ENCODE peak calls at places on chromosomes 7 and 10, in eight cellular contexts. C is cardiac muscle cell; Y is brain microvascular endothelial cell; F is heart right ventricle; G is CD8-positive, alpha-beta T cell; T is GM23338; S is Peyer's patch; H is SK-N-SH. O is an unnamed sample.

GRCh38 chr10:67612577-67613537 is 83.1 kb downstream of the CTNNA3 start:
- DNase-seq in C (peak; percentile 45), Y (peak; percentile 72), F (no peak), G (peak; percentile 37), T (no peak), S (no peak), H (no peak), O (peak; percentile 77)

GRCh38 chr10:132202070-132202970 is 15.6 kb downstream of the DPYSL4 start:
- DNase-seq in C (no peak), Y (no peak), F (peak; percentile 14), G (no peak), T (no peak), S (no peak), H (no peak), O (peak; percentile 81)

GRCh38 chr7:101554584-101555268 is 74.4 kb downstream of the MYL10 start:
- DNase-seq in C (no peak), Y (no peak), F (no peak), G (no peak), T (no peak), S (no peak), H (no peak), O (peak; percentile 48)

GRCh38 chr7:1576521-1577253 is 6.9 kb upstream of the PSMG3 start:
- DNase-seq in C (no peak), Y (no peak), F (no peak), G (no peak), T (peak; percentile 96), S (no peak), H (no peak), O (no peak)

GRCh38 chr7:158975526-158976467 is 119.4 kb downstream of the DYNC2I1 start:
- DNase-seq in C (no peak), Y (no peak), F (no peak), G (peak; percentile 37), T (no peak), S (peak; percentile 48), H (no peak), O (peak; percentile 81)

GRCh38 chr10:79374312-79375191 is 27.3 kb downstream of the PPIF start:
- DNase-seq in C (peak; percentile 78), Y (peak; percentile 66), F (peak; percentile 82), G (peak; percentile 80), T (peak; percentile 86), S (peak; percentile 83), H (peak; percentile 84), O (peak; percentile 93)

GRCh38 chr7:35356495-35356894 is 102.6 kb upstream of the TBX20 start:
- DNase-seq in C (no peak), Y (no peak), F (peak; percentile 51), G (no peak), T (no peak), S (no peak), H (no peak), O (no peak)

GRCh38 chr7:116426428-116427156 is 72.9 kb upstream of the CAV2 start:
- DNase-seq in C (peak; percentile 83), Y (peak; percentile 81), F (no peak), G (no peak), T (no peak), S (no peak), H (no peak), O (peak; percentile 44)

GRCh38 chr10:49395741-49396665 is at the start of gene DRGX:
- DNase-seq in C (no peak), Y (no peak), F (no peak), G (no peak), T (peak; percentile 46), S (no peak), H (peak; percentile 80), O (no peak)

GRCh38 chr7:33807779-33808482 is 97.4 kb upstream of the BMPER start:
- DNase-seq in C (peak; percentile 68), Y (peak; percentile 89), F (peak; percentile 18), G (no peak), T (peak; percentile 81), S (no peak), H (peak; percentile 48), O (peak; percentile 86)

GRCh38 chr7:23213755-23214154 is 31.9 kb downstream of the NUP42 start:
- DNase-seq in C (no peak), Y (no peak), F (no peak), G (no peak), T (no peak), S (no peak), H (no peak), O (no peak)

GRCh38 chr7:2143981-2144595 is 88.7 kb downstream of the MAD1L1 start:
- DNase-seq in C (no peak), Y (no peak), F (no peak), G (no peak), T (no peak), S (no peak), H (peak; percentile 66), O (no peak)

DNA sequence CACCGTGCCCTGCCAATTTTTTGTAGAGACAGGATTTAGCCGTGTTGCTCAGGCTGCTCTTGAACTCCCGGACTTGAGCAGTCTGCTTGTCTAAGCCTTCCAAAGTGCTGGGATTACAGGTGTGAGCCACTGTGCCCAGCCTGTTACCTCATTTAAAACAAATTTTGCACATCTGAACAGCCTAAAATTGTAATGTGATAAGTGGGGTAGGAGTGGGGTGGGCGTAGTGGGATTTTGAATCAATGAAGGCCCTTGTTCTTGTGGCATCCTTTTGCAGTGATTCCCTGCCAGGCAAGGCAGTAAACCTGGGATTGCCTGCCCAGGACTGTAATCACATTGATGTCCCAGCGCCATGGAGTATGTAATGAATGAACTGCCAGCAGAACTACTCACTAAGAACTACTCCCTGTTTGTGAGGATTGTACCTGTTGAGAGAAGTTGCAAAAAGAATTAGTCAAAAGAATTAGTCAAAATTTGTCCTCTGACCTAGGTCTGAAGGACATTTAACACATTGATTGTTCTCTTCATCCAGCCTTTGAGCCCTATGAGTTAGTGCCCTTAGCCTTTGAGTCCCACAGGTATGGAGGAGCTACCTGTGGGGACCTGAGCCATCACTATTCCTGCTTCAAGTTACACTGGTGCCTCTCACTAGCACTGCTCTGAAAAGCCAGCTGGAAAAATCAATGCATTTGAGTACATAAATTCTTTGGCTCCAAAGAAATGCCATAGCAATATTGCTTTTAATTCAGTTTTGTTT is 5.3 kb downstream of the RPS24 start:
- DNase-seq in C (no peak), Y (no peak), F (no peak), G (no peak), T (peak; percentile 26), S (no peak), H (no peak), O (no peak)
- H3K36me3 ChIP-seq in C (peaks cover 57% of the 10 kb centered on the region), Y (peaks cover 79% of the 10 kb centered on the region), F (peaks cover 70% of the 10 kb centered on the region), G (peaks cover 61% of the 10 kb centered on the region), T (peaks cover 61% of the 10 kb centered on the region), S (no peaks in the 10 kb centered on the region), H (peaks cover 76% of the 10 kb centered on the region), O (peaks cover 77% of the 10 kb centered on the region)

DNA sequence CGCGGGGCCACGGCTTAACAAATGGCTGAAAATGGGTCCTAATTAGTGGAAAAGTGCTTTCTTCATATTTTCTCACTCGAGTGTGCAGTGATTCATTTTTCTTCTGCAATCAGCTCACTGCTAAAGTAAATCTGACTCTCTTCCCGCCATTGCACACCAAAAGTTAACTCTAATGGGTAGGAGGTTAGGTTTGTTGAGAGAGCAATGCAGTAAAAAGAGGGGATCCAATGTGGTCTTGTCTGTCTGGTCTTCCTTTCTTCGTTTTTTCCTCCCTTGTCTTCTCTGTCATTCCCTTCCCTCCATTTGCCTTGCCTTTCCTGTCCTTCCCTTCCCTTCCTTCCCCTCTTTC is 4.6 kb downstream of the IKZF1 start:
- DNase-seq in C (no peak), Y (no peak), F (no peak), G (no peak), T (no peak), S (no peak), H (no peak), O (no peak)
- TF ChIP-seq CTCF in C (no peak), Y (no peak), F (no peak), G (no peak), T (no peak), S (no peak), H (no peak), O (no peak)

GRCh38 chr10:78004215-78005026 is 24.9 kb downstream of the POLR3A start:
- DNase-seq in C (no peak), Y (no peak), F (no peak), G (no peak), T (no peak), S (no peak), H (no peak), O (no peak)

GRCh38 chr10:78000206-78000605 is 29.1 kb downstream of the POLR3A start:
- DNase-seq in C (no peak), Y (no peak), F (no peak), G (no peak), T (no peak), S (no peak), H (no peak), O (no peak)

GRCh38 chr10:78000956-78001472 is 28.3 kb downstream of the POLR3A start:
- DNase-seq in C (no peak), Y (no peak), F (no peak), G (no peak), T (no peak), S (no peak), H (no peak), O (no peak)

GRCh38 chr10:78007172-78007571 is 22.1 kb downstream of the POLR3A start:
- DNase-seq in C (no peak), Y (no peak), F (no peak), G (no peak), T (no peak), S (no peak), H (no peak), O (no peak)

DNA sequence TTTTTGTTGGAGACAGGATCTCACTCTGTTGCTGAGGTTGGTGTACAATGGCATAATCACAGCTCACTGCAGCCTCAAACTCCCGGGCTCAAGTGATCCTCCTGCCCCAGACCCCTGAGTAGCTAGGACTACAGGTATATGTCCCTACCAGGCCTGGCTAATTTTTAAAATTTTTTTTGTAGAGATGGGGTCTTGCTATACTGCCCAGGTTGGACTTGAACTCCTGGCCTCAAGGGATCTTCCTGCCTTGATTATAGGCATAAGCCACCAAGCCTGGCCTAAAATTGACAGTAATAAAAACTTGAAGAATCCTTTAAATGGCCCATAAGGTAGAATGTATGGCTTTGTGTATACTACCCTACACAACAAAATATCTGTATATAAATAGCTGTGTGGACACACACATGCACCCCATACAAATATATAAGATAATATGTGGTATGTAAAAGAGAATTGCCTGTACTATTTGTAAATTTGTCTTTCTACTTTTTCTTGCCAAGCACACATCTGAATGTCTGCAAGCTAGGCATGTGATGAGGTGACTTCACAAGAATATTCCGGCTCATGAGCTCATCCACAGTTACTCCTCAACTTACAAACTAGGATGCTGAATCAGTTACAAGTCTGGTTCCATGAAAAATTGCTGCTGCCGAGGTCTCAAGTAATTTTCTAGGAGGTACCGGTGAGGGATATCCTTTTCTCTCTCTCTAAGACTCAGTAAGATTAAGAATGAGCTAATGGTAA is 26.6 kb downstream of the POLR3A start:
- DNase-seq in C (no peak), Y (no peak), F (no peak), G (no peak), T (no peak), S (no peak), H (no peak), O (no peak)
- H3K36me3 ChIP-seq in C (peaks cover 71% of the 10 kb centered on the region), Y (peaks cover 83% of the 10 kb centered on the region), F (peaks cover 56% of the 10 kb centered on the region), G (peaks cover 52% of the 10 kb centered on the region), T (peaks cover 90% of the 10 kb centered on the region), S (no peaks in the 10 kb centered on the region), H (peaks cover 69% of the 10 kb centered on the region), O (peaks cover 86% of the 10 kb centered on the region)

DNA sequence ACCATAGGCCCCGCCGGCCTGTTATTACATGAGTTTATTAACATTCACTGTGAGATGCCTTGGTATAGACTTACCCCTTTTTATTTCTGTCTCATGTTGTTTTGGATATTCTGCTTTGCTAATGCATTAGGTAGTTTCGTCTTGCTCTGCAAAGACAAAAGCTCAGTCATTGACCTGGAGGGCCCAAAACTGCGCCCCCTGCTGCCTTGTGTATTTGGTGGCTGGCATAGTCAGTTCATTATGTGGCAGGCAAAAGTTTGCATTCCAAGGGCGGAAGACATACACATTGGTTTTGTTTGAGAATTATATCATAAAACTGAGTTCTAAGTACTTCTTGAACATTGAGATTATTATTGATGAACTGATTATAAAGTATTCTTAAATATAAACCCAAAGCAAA is 372.5 kb downstream of the SDK1 start:
- DNase-seq in C (peak; percentile 18), Y (peak; percentile 12), F (peak; percentile 14), G (peak; percentile 56), T (peak; percentile 88), S (no peak), H (peak; percentile 27), O (no peak)
- TF ChIP-seq CTCF in C (peak; percentile 24), Y (peak; percentile 69), F (peak; percentile 40), G (no peak), T (peak; percentile 90), S (peak; percentile 33), H (peak; percentile 54), O (no peak)

O was measured in osteoblast.